ENCODE peak calls at places on chromosome 12, in ten cellular contexts. D is mesothelial cell of epicardium; P is sciatic nerve; X is T-cell; L is activated naive CD4-positive, alpha-beta T cell treated with anti-CD3 and anti-CD28 coated beads, Interleukin-2, amount 50 U/mL, for 72 hours; V is effector CD8-positive, alpha-beta T cell; F is lung microvascular endothelial cell; Q is kidney epithelial cell; N is LNCaP clone FGC; I is NCI-H2081 treated with DMSO at 0.1 percent for 48 hours. S is an unnamed sample.

GRCh38 chr12:40063424-40063823 is 42.5 kb downstream of the SLC2A13 start:
- DNase-seq in P (no peak), X (no peak), N (no peak), V (no peak), F (no peak), L (no peak), D (no peak), I (peak; percentile 79), Q (no peak), S (no peak)

GRCh38 chr12:53805801-53806200 is 54.0 kb upstream of the CISTR start:
- DNase-seq in N (no peak), Q (peak; percentile 21), D (no peak), L (no peak), F (no peak), V (no peak), I (no peak), P (no peak), X (no peak), S (no peak)

GRCh38 chr12:77218278-77218677 is 152.9 kb upstream of the E2F7 start:
- DNase-seq in F (no peak), X (no peak), Q (no peak), D (no peak), P (no peak), V (no peak), I (no peak), L (no peak), N (no peak), S (no peak)

GRCh38 chr12:46915082-46915481 is 89.3 kb upstream of the SLC38A4 start:
- DNase-seq in D (no peak), Q (no peak), F (no peak), L (no peak), P (no peak), V (no peak), I (no peak), X (no peak), N (no peak), S (no peak)

GRCh38 chr12:104494816-104495158 is 38.0 kb downstream of the CHST11 start:
- DNase-seq in F (no peak), X (no peak), V (no peak), D (no peak), Q (no peak), P (no peak), N (no peak), I (no peak), L (no peak), S (no peak)

GRCh38 chr12:113500662-113501435 is 29.2 kb upstream of the LHX5 start:
- DNase-seq in X (no peak), Q (no peak), P (no peak), N (no peak), D (no peak), V (no peak), L (no peak), F (no peak), I (no peak), S (no peak)

GRCh38 chr12:132154341-132154761 is 10.1 kb downstream of the NOC4L start:
- DNase-seq in L (no peak), V (no peak), I (no peak), X (peak; percentile 22), Q (no peak), N (no peak), D (no peak), F (peak; percentile 39), P (no peak), S (no peak)

GRCh38 chr12:28879379-28879778 is 269.7 kb upstream of the FAR2 start:
- DNase-seq in F (no peak), I (no peak), X (no peak), V (no peak), D (no peak), Q (no peak), P (no peak), L (no peak), N (no peak), S (no peak)

GRCh38 chr12:6950944-6951540 is at the start of gene PTPN6:
- DNase-seq in D (no peak), L (peak; percentile 55), I (no peak), N (no peak), X (peak; percentile 61), P (peak; percentile 76), V (peak; percentile 32), F (no peak), Q (no peak), S (no peak)

GRCh38 chr12:31928246-31929139 is 30.7 kb upstream of the RESF1 start:
- DNase-seq in X (peak; percentile 37), N (no peak), I (no peak), V (no peak), F (no peak), L (peak; percentile 6), P (no peak), Q (no peak), D (no peak), S (no peak)

GRCh38 chr12:28415755-28416154 is 225.5 kb downstream of the CCDC91 start:
- DNase-seq in F (no peak), N (no peak), X (no peak), I (no peak), L (no peak), P (no peak), D (no peak), Q (peak; percentile 65), V (no peak), S (no peak)

GRCh38 chr12:132397152-132397933 is 68.0 kb upstream of the GALNT9 start:
- DNase-seq in D (no peak), L (no peak), P (no peak), V (no peak), N (no peak), Q (no peak), I (no peak), F (no peak), X (no peak), S (no peak)

GRCh38 chr12:113462880-113463745 is 8.6 kb downstream of the LHX5 start:
- DNase-seq in N (no peak), P (no peak), X (no peak), Q (no peak), F (no peak), L (no peak), V (no peak), I (no peak), D (no peak), S (no peak)

GRCh38 chr12:120821878-120822277 is 82.3 kb downstream of the SPPL3 start:
- DNase-seq in F (no peak), D (no peak), X (no peak), N (no peak), P (no peak), Q (no peak), L (no peak), V (no peak), I (no peak), S (no peak)

S was measured in NCI-H2227 treated with DMSO at 0.1 percent for 48 hours.